ENCODE peak calls at places on chromosomes 3 and 15, in eight cellular contexts. H, B, F, T, N, J, C and M are unnamed samples.

GRCh38 chr3:145902166-145902565 is 258.8 kb downstream of the PLOD2 start:
- DNase-seq in C (no peak), B (no peak), N (no peak), T (no peak), F (peak), J (no peak), H (no peak), M (no peak)

GRCh38 chr3:194086251-194087075 is 49.5 kb upstream of the HES1 start:
- DNase-seq in C (no peak), J (no peak), B (peak), H (no peak), F (peak), T (no peak), N (no peak), M (no peak)

GRCh38 chr3:154224366-154224765 is 99.9 kb downstream of the DHX36 start:
- DNase-seq in F (no peak), T (no peak), J (no peak), B (no peak), N (no peak), H (no peak), C (no peak), M (no peak)

GRCh38 chr3:177338697-177339219 is 141.5 kb upstream of the TBL1XR1 start:
- DNase-seq in F (no peak), H (no peak), T (no peak), C (no peak), J (peak), B (no peak), N (peak), M (no peak)

GRCh38 chr3:71101581-71101980 is 481.9 kb downstream of the FOXP1 start:
- DNase-seq in B (no peak), N (no peak), H (no peak), T (no peak), C (no peak), F (no peak), J (peak), M (no peak)

GRCh38 chr3:126959921-126960603 is 22.9 kb upstream of the PLXNA1 start:
- DNase-seq in H (no peak), J (peak), F (peak), N (no peak), B (peak), C (no peak), T (no peak), M (peak)

GRCh38 chr3:98602078-98602678 is 8.8 kb upstream of the CPOX start:
- DNase-seq in F (peak), H (peak), T (no peak), B (no peak), C (peak), N (peak), J (peak), M (peak)

GRCh38 chr15:77474310-77474986 is 53.8 kb downstream of the HMG20A start:
- DNase-seq in N (no peak), B (no peak), C (no peak), H (no peak), F (no peak), J (no peak), T (no peak), M (no peak)

GRCh38 chr3:24496529-24497482 is 2.2 kb upstream of the THRB start:
- DNase-seq in H (peak), C (peak), N (no peak), J (peak), T (peak), F (peak), B (peak), M (peak)

GRCh38 chr3:9704343-9705322 is 1.0 kb downstream of the CPNE9 start:
- DNase-seq in J (peak), F (no peak), H (no peak), N (no peak), B (no peak), T (peak), C (no peak), M (no peak)
- H3K4me3 ChIP-seq in J (no peak), F (peak), H (peak), N (no peak), B (peak), T (no peak), C (no peak), M (peak)

DNA sequence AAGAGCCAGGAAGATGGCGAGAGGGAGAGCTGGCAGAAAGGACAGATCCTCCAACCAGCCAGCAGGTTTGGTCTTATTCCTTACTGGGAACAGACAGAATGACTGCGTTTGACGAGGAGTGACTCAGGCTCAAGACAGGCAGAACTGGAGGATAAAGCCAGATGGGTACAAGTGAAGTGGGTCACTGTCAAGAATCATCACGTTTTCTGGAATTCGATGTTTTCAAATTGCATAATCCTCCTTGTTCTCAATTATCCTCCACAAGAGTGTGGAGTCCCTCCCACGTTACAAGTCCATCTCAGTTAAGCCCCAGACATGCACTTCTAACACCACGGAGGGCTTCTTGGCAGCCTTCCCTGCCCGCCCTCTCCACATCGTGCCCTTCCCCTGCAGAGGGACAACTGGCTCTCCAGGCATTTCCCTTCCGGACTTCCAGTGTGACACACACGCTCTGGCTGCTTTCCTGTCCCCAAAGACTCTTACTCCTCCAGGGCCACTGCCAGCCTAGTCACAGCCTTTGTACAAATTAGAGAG is 183.1 kb downstream of the CHST2 start:
- DNase-seq in H (peak), C (no peak), B (peak), F (peak), T (no peak), N (no peak), J (peak), M (no peak)
- TF ChIP-seq CTCF in H (no peak), C (no peak), B (no peak), F (no peak), T (no peak), N (no peak), J (no peak), M (no peak)

GRCh38 chr15:92833493-92834271 is 66.4 kb upstream of the CHD2 start:
- DNase-seq in T (no peak), C (no peak), H (no peak), J (no peak), F (no peak), B (no peak), N (no peak), M (no peak)

GRCh38 chr15:92829875-92830274 is 70.2 kb upstream of the CHD2 start:
- DNase-seq in C (no peak), T (no peak), F (no peak), N (no peak), J (no peak), H (no peak), B (no peak), M (no peak)

GRCh38 chr15:92832992-92833438 is 67.1 kb upstream of the CHD2 start:
- DNase-seq in J (no peak), B (no peak), C (no peak), T (no peak), F (peak), H (no peak), N (peak), M (no peak)

DNA sequence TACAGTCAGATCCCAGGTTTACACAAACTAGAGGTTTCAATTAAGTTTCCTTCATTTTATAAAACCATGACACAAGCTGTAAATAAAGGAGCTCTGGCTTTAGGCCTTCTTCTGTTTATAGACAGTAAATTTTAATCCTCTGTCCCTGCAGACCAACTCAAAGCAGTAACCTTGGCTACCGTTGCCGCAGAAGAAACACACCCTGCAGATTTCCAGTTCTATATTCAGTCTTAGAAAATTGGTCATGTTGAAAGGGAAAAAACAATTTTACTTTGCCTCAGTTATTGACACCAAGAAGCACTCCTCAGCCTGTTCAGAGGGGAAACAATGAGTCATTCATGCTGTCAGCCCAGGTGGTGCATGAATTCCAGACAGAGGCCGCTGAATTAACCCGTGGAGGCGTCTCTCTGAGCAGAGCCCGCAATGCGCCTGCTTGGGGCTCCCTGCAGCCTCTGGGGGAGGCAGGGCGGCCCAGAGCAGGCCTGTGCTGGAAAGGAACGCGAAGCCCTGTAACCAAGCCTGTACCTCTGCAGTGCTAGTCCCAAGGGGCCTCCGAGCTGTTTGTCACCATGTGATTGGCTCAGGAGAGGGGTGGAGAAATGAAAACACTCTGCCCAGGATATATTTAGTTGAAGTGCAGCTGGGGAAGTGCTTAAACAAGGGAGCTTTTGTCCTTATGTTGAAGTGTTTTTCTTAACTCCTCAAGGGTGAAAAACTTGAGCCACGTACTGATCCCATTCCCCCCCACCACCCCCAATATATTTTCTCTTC is 68.5 kb upstream of the CHD2 start:
- DNase-seq in H (peak), J (peak), F (peak), B (peak), T (peak), N (peak), C (peak), M (peak)
- H3K4me3 ChIP-seq in H (peak), J (no peak), F (no peak), B (peak), T (no peak), N (no peak), C (no peak), M (peak)

GRCh38 chr15:38678291-38678690 is 113.7 kb upstream of the RASGRP1 start:
- DNase-seq in F (no peak), C (no peak), J (no peak), N (no peak), T (no peak), B (no peak), H (no peak), M (no peak)

GRCh38 chr15:38682363-38682762 is 117.7 kb upstream of the RASGRP1 start:
- DNase-seq in J (no peak), F (no peak), H (no peak), C (no peak), N (no peak), T (no peak), B (no peak), M (no peak)

GRCh38 chr15:38683382-38684242 is 119.0 kb upstream of the RASGRP1 start:
- DNase-seq in T (peak), C (peak), N (peak), H (no peak), J (peak), F (peak), B (no peak), M (peak)

GRCh38 chr15:38682861-38683260 is 118.2 kb upstream of the RASGRP1 start:
- DNase-seq in F (no peak), J (no peak), N (no peak), H (no peak), B (no peak), T (no peak), C (no peak), M (no peak)

DNA sequence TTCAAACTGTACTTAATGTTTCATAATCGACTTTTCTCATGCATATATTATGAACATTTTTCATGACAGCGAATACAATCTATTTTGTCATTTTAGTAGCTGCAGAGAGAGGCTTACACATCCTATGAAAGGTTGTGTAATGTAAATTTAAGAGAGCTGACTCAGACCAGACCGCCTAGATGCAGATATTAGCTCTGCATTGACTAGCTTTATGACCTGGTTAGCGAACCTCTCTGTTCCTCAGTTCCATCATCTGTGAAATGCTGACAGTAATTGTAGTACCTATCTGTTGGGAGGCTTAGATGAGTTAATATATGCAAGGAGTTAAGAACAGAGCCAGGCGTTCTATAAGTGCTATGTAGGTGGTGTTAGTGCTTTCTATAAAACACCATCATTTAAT is 116.2 kb upstream of the RASGRP1 start:
- DNase-seq in B (no peak), C (no peak), N (no peak), T (no peak), J (no peak), F (no peak), H (no peak), M (no peak)
- TF ChIP-seq CTCF in B (no peak), C (no peak), N (no peak), T (no peak), J (no peak), F (no peak), H (no peak), M (no peak)

DNA sequence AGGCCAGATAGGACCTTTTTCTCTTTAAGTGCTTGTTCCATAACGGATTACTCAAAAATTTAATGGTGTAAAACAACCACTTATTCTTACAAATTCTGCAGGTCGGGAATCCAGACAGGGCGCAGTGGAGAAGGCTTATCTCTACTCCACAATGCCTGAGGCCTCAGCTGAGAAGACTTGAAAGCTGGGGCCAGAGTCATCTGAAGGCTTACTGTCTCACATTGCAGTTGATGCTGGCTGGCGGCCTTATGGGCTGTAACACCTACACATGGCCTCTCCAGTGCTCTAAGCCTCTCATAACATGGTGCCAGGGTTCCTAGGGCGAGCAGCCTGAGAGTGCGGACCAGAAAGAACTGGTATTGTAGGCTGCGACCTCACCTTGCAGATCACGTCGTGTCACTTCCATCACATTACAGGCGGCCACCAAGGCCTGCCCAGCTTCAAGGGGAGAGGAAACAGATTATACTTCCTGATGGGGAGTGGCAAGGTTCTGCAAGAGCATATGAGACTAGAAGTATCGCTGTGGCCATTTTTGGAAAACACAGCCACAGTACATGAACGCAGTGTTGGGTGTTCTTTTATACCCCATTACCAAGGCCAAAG is 32.4 kb downstream of the CMTM7 start:
- DNase-seq in J (no peak), N (peak), C (no peak), B (no peak), T (no peak), F (no peak), H (no peak), M (no peak)
- H3K4me3 ChIP-seq in J (no peak), N (no peak), C (no peak), B (no peak), T (no peak), F (no peak), H (no peak), M (no peak)

DNA sequence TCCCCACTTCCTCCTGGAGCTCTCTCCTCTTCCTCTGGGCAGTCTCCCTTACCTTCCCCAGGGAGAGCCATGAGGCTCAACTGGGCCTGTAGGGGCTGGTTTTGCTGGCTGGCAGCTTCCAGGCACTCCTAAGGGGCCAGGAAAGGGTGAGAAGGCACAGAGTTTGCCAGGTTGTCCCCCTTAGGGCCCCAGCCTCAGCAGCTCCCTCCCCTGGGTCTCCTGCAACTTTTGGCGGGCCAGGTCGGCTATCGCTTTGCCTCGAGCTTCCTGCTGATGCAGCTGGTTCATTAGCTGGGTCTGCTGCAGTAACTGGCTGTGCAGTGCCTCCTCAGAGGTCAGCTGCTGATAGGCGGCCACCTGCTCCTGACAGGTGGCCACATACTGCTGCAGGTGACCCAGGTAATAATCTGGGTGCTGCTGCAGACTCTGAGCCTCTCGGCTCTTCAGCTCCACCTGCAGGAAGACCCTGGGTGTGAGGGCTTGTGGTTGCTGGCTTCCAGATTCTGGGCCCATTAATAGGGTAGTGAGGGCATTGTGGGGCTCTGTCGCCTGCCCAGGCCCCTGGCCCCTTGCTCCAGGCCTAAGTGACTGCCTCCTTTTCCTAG is 29.7 kb upstream of the OR4F6 start:
- DNase-seq in H (no peak), J (no peak), B (no peak), C (peak), T (peak), N (no peak), F (no peak), M (no peak)
- TF ChIP-seq CTCF in H (no peak), J (no peak), B (no peak), C (peak), T (peak), N (peak), F (no peak), M (no peak)

DNA sequence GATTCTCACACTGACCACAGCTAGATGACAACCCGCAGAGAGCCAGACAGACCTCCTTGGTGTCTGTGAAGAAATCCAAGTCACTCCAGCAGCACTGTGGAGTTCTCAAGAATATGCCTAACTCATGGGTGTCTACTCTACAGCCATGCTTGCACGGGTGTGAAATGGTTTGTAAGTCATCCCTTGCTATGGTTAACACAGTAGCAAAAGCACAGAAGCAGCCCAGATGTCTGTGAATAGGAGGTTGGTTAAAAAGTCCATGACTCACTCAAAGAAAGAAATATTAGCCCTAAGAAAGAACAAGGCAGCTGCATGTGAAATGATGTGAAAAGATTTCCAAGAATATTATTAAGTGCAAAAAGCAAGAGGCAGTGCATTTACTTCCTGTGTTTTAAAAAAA is 12.1 kb upstream of the LIMD1 start:
- DNase-seq in F (peak), B (no peak), C (no peak), H (peak), T (no peak), J (peak), N (no peak), M (peak)
- H3K4me3 ChIP-seq in F (no peak), B (no peak), C (no peak), H (no peak), T (no peak), J (no peak), N (no peak), M (no peak)

DNA sequence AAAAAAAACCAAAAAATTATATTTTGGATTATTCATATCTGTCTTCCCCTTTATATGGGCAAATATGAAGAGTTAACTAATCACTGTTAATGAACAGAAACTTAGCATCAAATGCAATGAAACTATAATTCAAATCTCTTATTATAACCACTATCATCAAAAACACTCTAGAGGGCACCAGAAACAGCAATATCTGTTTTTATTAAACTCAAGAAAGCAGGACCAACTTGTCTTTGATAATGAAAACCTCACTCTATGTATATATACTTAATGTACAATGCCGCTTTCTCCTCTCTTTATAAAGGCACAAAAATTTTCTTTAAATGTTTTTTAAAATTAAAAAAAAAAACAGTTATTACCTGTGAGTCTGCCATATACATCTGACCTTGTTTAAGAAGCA is 92.7 kb downstream of the UACA start:
- DNase-seq in T (no peak), N (no peak), F (peak), H (no peak), J (peak), C (no peak), B (no peak), M (peak)
- TF ChIP-seq CTCF in T (no peak), N (no peak), F (peak), H (peak), J (no peak), C (no peak), B (no peak), M (no peak)